ENCODE peak calls at places on chromosomes 1 and 21, in five cellular contexts. W, X, C, J and V are unnamed samples.

GRCh38 chr1:185920602-185921001 is 186.4 kb downstream of the HMCN1 start:
- DNase-seq in W (no peak), X (no peak), C (no peak), J (no peak), V (no peak)

GRCh38 chr1:160618763-160619274 is 28.0 kb downstream of the SLAMF1 start:
- DNase-seq in W (no peak), X (peak; percentile 75), C (no peak), J (no peak), V (no peak)

GRCh38 chr1:153775432-153776311 is 465 bp downstream of the SLC27A3 start:
- DNase-seq in W (peak; percentile 57), X (peak; percentile 85), C (peak; percentile 76), J (peak; percentile 53), V (peak; percentile 75)

GRCh38 chr1:220330265-220330664 is 58.0 kb upstream of the RAB3GAP2 start:
- DNase-seq in W (no peak), X (peak; percentile 51), C (no peak), J (no peak), V (no peak)

GRCh38 chr1:112790920-112791722 is 76.0 kb upstream of the PPM1J start:
- DNase-seq in W (no peak), X (no peak), C (no peak), J (no peak), V (peak; percentile 14)

GRCh38 chr1:240687820-240688219 is 75.9 kb upstream of the GREM2 start:
- DNase-seq in W (no peak), X (peak; percentile 92), C (no peak), J (no peak), V (no peak)

GRCh38 chr21:17529648-17530047 is 16.8 kb downstream of the CXADR start:
- DNase-seq in W (no peak), X (no peak), C (no peak), J (no peak), V (no peak)

GRCh38 chr1:67970088-67970487 is 80.3 kb downstream of the DIRAS3 start:
- DNase-seq in W (no peak), X (no peak), C (no peak), J (peak; percentile 88), V (peak; percentile 85)

GRCh38 chr1:245173446-245174178 is 18.8 kb downstream of the KIF26B start:
- DNase-seq in W (no peak), X (no peak), C (no peak), J (no peak), V (no peak)

GRCh38 chr1:151156515-151156819 is at the start of gene TNFAIP8L2:
- DNase-seq in W (peak; percentile 72), X (no peak), C (peak; percentile 76), J (no peak), V (no peak)

GRCh38 chr1:63635681-63636080 is 42.5 kb downstream of the PGM1 start:
- DNase-seq in W (no peak), X (no peak), C (no peak), J (peak; percentile 74), V (peak; percentile 50)

GRCh38 chr1:172697463-172698100 is 38.7 kb downstream of the FASLG start:
- DNase-seq in W (no peak), X (no peak), C (no peak), J (no peak), V (no peak)

GRCh38 chr1:224753491-224753890 is 137.4 kb downstream of the CNIH3 start:
- DNase-seq in W (no peak), X (no peak), C (no peak), J (no peak), V (no peak)

GRCh38 chr21:33418686-33419085 is 15.5 kb downstream of the IFNGR2 start:
- DNase-seq in W (no peak), X (no peak), C (no peak), J (no peak), V (no peak)

GRCh38 chr21:31186916-31187315 is 148.6 kb upstream of the KRTAP19-8 start:
- DNase-seq in W (no peak), X (no peak), C (no peak), J (no peak), V (no peak)

GRCh38 chr1:94927405-94928175 is 680 bp upstream of the CNN3 start:
- DNase-seq in W (no peak), X (no peak), C (no peak), J (peak; percentile 55), V (peak; percentile 75)